ENCODE peak calls at places on chromosomes 13 and 19, in five cellular contexts. W, S, E, B and V are unnamed samples.
A peak's percentile ranks its signal among the peaks of the same experiment; 100 is the strongest.

GRCh38 chr13:98202026-98202425 is 25.0 kb upstream of the RNF113B start:
- DNase-seq in W (no peak), S (no peak), E (no peak), B (no peak), V (no peak)

GRCh38 chr13:28161370-28161769 is 23.0 kb downstream of the PAN3 start:
- DNase-seq in W (no peak), S (no peak), E (no peak), B (no peak), V (no peak)

GRCh38 chr19:54114340-54114826 is 1.1 kb downstream of the TFPT start:
- DNase-seq in W (peak; percentile 20), S (no peak), E (no peak), B (no peak), V (no peak)

GRCh38 chr19:1383014-1383310 is 745 bp upstream of the NDUFS7 start:
- DNase-seq in W (no peak), S (no peak), E (no peak), B (no peak), V (no peak)

GRCh38 chr19:35357867-35358573 is at the start of gene FFAR3:
- DNase-seq in W (no peak), S (no peak), E (no peak), B (no peak), V (no peak)

GRCh38 chr19:19805480-19805879 is 16.1 kb downstream of the ZNF506 start:
- DNase-seq in W (no peak), S (no peak), E (no peak), B (no peak), V (no peak)

GRCh38 chr19:45758921-45759320 is 10.1 kb downstream of the SIX5 start:
- DNase-seq in W (no peak), S (no peak), E (no peak), B (no peak), V (no peak)

GRCh38 chr19:29285878-29286277 is 72.9 kb upstream of the UQCRFS1 start:
- DNase-seq in W (no peak), S (no peak), E (peak; percentile 51), B (no peak), V (no peak)

GRCh38 chr19:18671303-18672043 is 12.0 kb upstream of the CRTC1 start:
- DNase-seq in W (no peak), S (no peak), E (no peak), B (no peak), V (no peak)

GRCh38 chr13:75993246-75993645 is 357.1 kb downstream of the LMO7 start:
- DNase-seq in W (no peak), S (no peak), E (no peak), B (no peak), V (no peak)

GRCh38 chr13:105962080-105962479 is 573.4 kb downstream of the EFNB2 start:
- DNase-seq in W (no peak), S (no peak), E (no peak), B (no peak), V (no peak)

GRCh38 chr13:84050551-84050950 is 168.3 kb upstream of the SLITRK1 start:
- DNase-seq in W (no peak), S (no peak), E (no peak), B (no peak), V (no peak)

GRCh38 chr19:56538761-56539263 is at the start of gene ZFP28:
- DNase-seq in W (no peak), S (no peak), E (no peak), B (peak; percentile 57), V (no peak)

GRCh38 chr19:31992750-31993149 is 352.7 kb upstream of the ZNF507 start:
- DNase-seq in W (no peak), S (no peak), E (no peak), B (no peak), V (no peak)

GRCh38 chr13:109897988-109898623 is 111.7 kb upstream of the IRS2 start:
- DNase-seq in W (no peak), S (no peak), E (no peak), B (no peak), V (no peak)

GRCh38 chr19:28541029-28541428 is 671.9 kb downstream of the UQCRFS1 start:
- DNase-seq in W (no peak), S (no peak), E (no peak), B (no peak), V (no peak)